ENCODE peak calls at places on chromosomes 16 and 17, in six cellular contexts. M is heart left ventricle, D is HAP-1, L is SK-N-SH, U is heart right ventricle, V is hepatocyte. R is an unnamed sample. For H3K36me3, the result is how much of the 10 kb centered on the place peaks cover.

GRCh38 chr17:8556074-8556473 is 74.5 kb downstream of the MYH10 start:
- DNase-seq in V (peak), U (no peak), D (no peak), M (no peak), L (no peak), R (no peak)

GRCh38 chr17:32528825-32529224 is 42.0 kb downstream of the CDK5R1 start:
- DNase-seq in D (no peak), M (no peak), V (no peak), U (no peak), L (no peak), R (no peak)

GRCh38 chr16:17488506-17488905 is 17.7 kb upstream of the XYLT1 start:
- DNase-seq in M (no peak), L (no peak), V (no peak), D (no peak), U (no peak), R (no peak)

GRCh38 chr16:57938936-57939871 is 31.7 kb downstream of the CNGB1 start:
- DNase-seq in M (peak), D (no peak), V (peak), L (no peak), U (peak), R (peak)

GRCh38 chr16:4375717-4376116 is 4.1 kb downstream of the VASN start:
- DNase-seq in D (no peak), U (no peak), L (no peak), M (no peak), V (no peak), R (no peak)

GRCh38 chr17:604719-605118 is 109.9 kb downstream of the VPS53 start:
- DNase-seq in M (no peak), L (no peak), D (no peak), U (no peak), V (no peak), R (no peak)

GRCh38 chr16:86922311-86922710 is 344.0 kb downstream of the FOXL1 start:
- DNase-seq in M (no peak), D (no peak), U (no peak), V (no peak), L (no peak), R (no peak)

GRCh38 chr17:19329839-19330238 is 32.7 kb downstream of the B9D1 start:
- DNase-seq in U (no peak), D (no peak), V (no peak), L (no peak), M (no peak), R (no peak)

GRCh38 chr17:71792966-71793365 is 327.9 kb upstream of the SOX9 start:
- DNase-seq in L (no peak), D (no peak), V (no peak), U (no peak), M (no peak), R (no peak)

GRCh38 chr16:49776085-49776501 is 79.8 kb downstream of the ZNF423 start:
- DNase-seq in V (no peak), M (peak), U (peak), D (no peak), L (peak), R (peak)

GRCh38 chr17:81518113-81518784 is 5.7 kb upstream of the ACTG1 start:
- DNase-seq in V (no peak), M (peak), U (no peak), D (no peak), L (no peak), R (peak)

GRCh38 chr17:28177351-28177750 is 134.9 kb downstream of the NLK start:
- DNase-seq in U (no peak), D (no peak), L (no peak), M (no peak), V (no peak), R (no peak)

GRCh38 chr17:51260960-51261958 is 913 bp downstream of the UTP18 start:
- DNase-seq in D (peak), U (peak), L (peak), V (peak), M (peak), R (peak)

GRCh38 chr16:85709766-85710423 is 21.1 kb upstream of the GINS2 start:
- DNase-seq in L (no peak), D (no peak), V (no peak), M (no peak), U (no peak), R (peak)

GRCh38 chr16:71722801-71723536 is 1.5 kb downstream of the PHLPP2 start:
- DNase-seq in D (peak), U (peak), M (peak), L (peak), V (peak), R (peak)

DNA sequence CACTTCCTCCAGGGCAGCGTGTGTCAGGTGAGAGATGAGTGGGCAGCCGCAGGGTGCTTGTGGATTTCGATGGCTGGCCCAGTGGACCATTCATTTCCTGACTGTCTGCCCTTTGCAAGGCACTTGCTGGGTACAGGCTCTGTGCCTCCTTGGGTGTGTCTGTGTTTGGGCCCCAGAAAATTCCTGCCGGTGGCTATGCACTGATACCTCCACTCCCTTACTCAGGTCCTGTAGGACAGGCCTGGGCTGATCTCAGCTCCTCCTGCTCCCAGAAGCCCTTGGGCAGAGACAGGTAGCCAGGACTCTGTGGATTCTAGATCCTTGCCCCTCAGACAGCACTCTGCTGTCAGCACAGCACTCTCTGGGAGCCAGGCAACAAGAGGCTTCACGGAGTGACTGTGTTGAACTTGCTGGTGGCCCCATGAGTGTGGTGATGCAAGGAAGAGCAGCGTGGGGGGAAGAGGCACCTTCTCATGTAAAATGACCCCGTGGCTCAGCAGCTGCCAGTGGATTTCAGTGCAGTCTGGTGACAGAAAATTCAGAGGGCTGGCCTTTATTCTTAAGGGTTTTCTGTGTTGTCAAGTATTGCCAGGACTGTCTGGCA is 29.0 kb downstream of the PGS1 start:
- DNase-seq in U (no peak), V (no peak), D (no peak), L (no peak), M (no peak), R (no peak)
- H3K36me3 ChIP-seq in U (under half), V (under half), D (under half), L (under half), M (under half), R (under half)

GRCh38 chr17:83004791-83005380 is 74.5 kb upstream of the METRNL start:
- DNase-seq in U (no peak), M (no peak), V (no peak), D (no peak), L (peak), R (peak)
- H3K4me3 ChIP-seq in U (no peak), M (no peak), V (no peak), D (no peak), L (no peak), R (no peak)

GRCh38 chr16:25140459-25140858 is 28.9 kb downstream of the LCMT1 start:
- DNase-seq in M (no peak), V (no peak), D (no peak), U (no peak), L (no peak), R (no peak)
- H3K36me3 ChIP-seq in M (half or more), V (under half), D (under half), U (half or more), L (under half), R (under half)

DNA sequence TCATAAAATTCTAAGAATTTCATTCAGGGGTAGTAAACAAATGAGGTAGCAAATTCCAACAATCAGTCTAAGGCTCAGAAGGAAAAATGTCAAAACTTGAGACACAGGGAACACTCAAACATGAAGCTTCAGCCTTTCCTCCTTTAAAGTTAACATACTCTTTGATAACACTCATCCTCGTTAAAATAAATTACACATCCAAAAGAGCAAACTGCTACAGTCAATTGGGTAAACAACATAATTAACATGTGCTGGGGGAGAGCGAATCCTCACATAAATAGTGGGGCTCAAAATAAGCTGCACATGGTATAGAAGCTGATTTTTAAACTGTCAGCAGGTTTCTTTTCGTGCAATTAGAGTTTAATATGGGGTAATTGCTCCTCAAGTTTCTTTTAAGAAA is 12.9 kb downstream of the GRB2 start:
- DNase-seq in V (no peak), D (no peak), L (no peak), U (no peak), M (no peak), R (no peak)
- H3K4me3 ChIP-seq in V (peak), D (no peak), L (peak), U (peak), M (no peak), R (no peak)

GRCh38 chr16:8845699-8846298 is 23.0 kb downstream of the CARHSP1 start:
- DNase-seq in L (peak), V (no peak), U (peak), M (no peak), D (no peak), R (no peak)

GRCh38 chr16:8848939-8849391 is 19.8 kb downstream of the CARHSP1 start:
- DNase-seq in U (peak), L (peak), D (no peak), V (no peak), M (no peak), R (peak)

GRCh38 chr16:8848231-8848938 is 20.4 kb downstream of the CARHSP1 start:
- DNase-seq in U (peak), L (peak), V (no peak), D (no peak), M (peak), R (peak)

GRCh38 chr16:8846401-8846932 is 22.3 kb downstream of the CARHSP1 start:
- DNase-seq in L (peak), V (no peak), D (no peak), M (no peak), U (no peak), R (no peak)

GRCh38 chr16:8847623-8848022 is 21.2 kb downstream of the CARHSP1 start:
- DNase-seq in D (no peak), V (peak), M (peak), U (peak), L (peak), R (peak)
- H3K36me3 ChIP-seq in D (half or more), V (under half), M (under half), U (half or more), L (under half), R (under half)

DNA sequence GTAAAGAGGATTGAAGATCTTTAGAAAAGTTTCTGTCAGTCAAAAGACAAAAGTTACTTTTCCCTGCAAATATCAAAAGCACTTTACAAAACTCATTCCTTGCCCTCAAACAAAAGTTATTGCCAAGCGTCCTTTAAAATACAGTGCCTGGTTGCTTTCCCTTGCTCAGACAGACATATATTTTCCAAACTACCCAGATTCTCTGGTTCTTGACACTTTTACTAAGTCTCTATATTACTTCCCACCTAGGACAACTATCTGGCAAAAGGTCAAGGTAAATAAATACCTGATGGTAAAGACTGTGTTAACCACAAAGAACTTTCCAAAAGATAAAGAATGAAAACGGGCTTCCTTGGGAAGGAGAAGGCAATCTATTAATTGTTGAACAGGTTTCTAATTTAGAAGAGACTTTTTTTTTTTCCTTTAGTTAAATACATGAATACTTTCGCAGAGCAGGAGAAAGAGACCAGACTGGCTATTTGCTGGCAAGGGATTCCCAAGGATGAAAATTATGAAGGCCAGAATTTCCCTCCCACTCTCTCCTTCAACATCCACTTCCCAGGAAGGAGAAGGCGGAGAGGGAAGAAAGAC is 1.8 kb downstream of the HS3ST3A1 start:
- DNase-seq in U (no peak), M (no peak), D (no peak), L (no peak), V (no peak), R (no peak)
- H3K4me3 ChIP-seq in U (no peak), M (peak), D (no peak), L (peak), V (no peak), R (peak)

R was measured in H7.